ENCODE peak calls at places on chromosomes 2 and 18, in seven cellular contexts. G is GOT3, R is endothelial cell, A is aorta, P is B cell, S is NCI-H748 treated with DMSO at 0.1 percent for 48 hours, B is tibial nerve. U is an unnamed sample.

GRCh38 chr18:48859311-48860275 is 91.2 kb downstream of the SMAD7 start:
- DNase-seq in G (no peak), R (no peak), A (no peak), P (no peak), S (no peak), B (no peak), U (no peak)

GRCh38 chr18:59381949-59382348 is 22.9 kb upstream of the LMAN1 start:
- DNase-seq in G (no peak), R (no peak), A (no peak), P (no peak), S (no peak), B (no peak), U (no peak)

GRCh38 chr2:236665572-236666118 is 96.0 kb downstream of the ACKR3 start:
- DNase-seq in G (no peak), R (no peak), A (no peak), P (no peak), S (no peak), B (no peak), U (no peak)

GRCh38 chr2:72981516-72981915 is 64.2 kb downstream of the EMX1 start:
- DNase-seq in G (no peak), R (no peak), A (no peak), P (no peak), S (peak), B (no peak), U (no peak)

GRCh38 chr2:71787108-71787415 is 333.7 kb downstream of the DYSF start:
- DNase-seq in G (no peak), R (peak), A (no peak), P (no peak), S (no peak), B (no peak), U (no peak)

GRCh38 chr18:74115046-74115445 is 32.6 kb downstream of the FBXO15 start:
- DNase-seq in G (no peak), R (no peak), A (no peak), P (no peak), S (no peak), B (no peak), U (no peak)

GRCh38 chr2:106623424-106623823 is 136.3 kb downstream of the CD8B2 start:
- DNase-seq in G (no peak), R (no peak), A (no peak), P (no peak), S (no peak), B (no peak), U (no peak)

GRCh38 chr2:8848328-8849100 is 11.1 kb upstream of the KIDINS220 start:
- DNase-seq in G (no peak), R (no peak), A (no peak), P (no peak), S (no peak), B (no peak), U (no peak)

GRCh38 chr2:134745023-134745422 is 26.2 kb upstream of the TMEM163 start:
- DNase-seq in G (no peak), R (no peak), A (no peak), P (no peak), S (no peak), B (no peak), U (no peak)

GRCh38 chr2:18169787-18170175 is 291.3 kb downstream of the KCNS3 start:
- DNase-seq in G (no peak), R (no peak), A (no peak), P (no peak), S (no peak), B (no peak), U (no peak)

GRCh38 chr18:13252696-13253410 is 34.3 kb downstream of the LDLRAD4 start:
- DNase-seq in G (no peak), R (no peak), A (no peak), P (no peak), S (no peak), B (no peak), U (no peak)

GRCh38 chr18:32095156-32095555 is 3.5 kb downstream of the RNF138 start:
- DNase-seq in G (no peak), R (no peak), A (no peak), P (no peak), S (no peak), B (no peak), U (no peak)

GRCh38 chr2:240896871-240897692 is 1.1 kb upstream of the MAB21L4 start:
- DNase-seq in G (no peak), R (no peak), A (no peak), P (no peak), S (no peak), B (no peak), U (peak)

GRCh38 chr2:46071074-46071473 is 226.1 kb upstream of the EPAS1 start:
- DNase-seq in G (no peak), R (no peak), A (no peak), P (no peak), S (no peak), B (no peak), U (no peak)

GRCh38 chr2:40202798-40203400 is 249.0 kb downstream of the SLC8A1 start:
- DNase-seq in G (no peak), R (no peak), A (no peak), P (no peak), S (no peak), B (no peak), U (no peak)

GRCh38 chr2:100640329-100641114 is 77.7 kb downstream of the PDCL3 start:
- DNase-seq in G (no peak), R (no peak), A (no peak), P (no peak), S (no peak), B (no peak), U (no peak)

GRCh38 chr2:182593394-182593707 is 122.7 kb upstream of the DNAJC10 start:
- DNase-seq in G (no peak), R (no peak), A (no peak), P (no peak), S (no peak), B (no peak), U (no peak)

GRCh38 chr2:20429528-20429927 is 17.3 kb upstream of the RHOB start:
- DNase-seq in G (no peak), R (no peak), A (peak), P (peak), S (no peak), B (peak), U (no peak)

GRCh38 chr2:180227461-180227860 is 220.4 kb upstream of the CWC22 start:
- DNase-seq in G (no peak), R (no peak), A (no peak), P (no peak), S (no peak), B (no peak), U (no peak)

GRCh38 chr2:170073288-170073687 is 104.7 kb upstream of the MYO3B start:
- DNase-seq in G (no peak), R (no peak), A (peak), P (no peak), S (no peak), B (peak), U (no peak)

GRCh38 chr2:38528008-38528442 is 74.7 kb downstream of the HNRNPLL start:
- DNase-seq in G (peak), R (peak), A (peak), P (no peak), S (peak), B (no peak), U (peak)

GRCh38 chr2:48738806-48739205 is 16.7 kb downstream of the LHCGR start:
- DNase-seq in G (no peak), R (no peak), A (no peak), P (no peak), S (no peak), B (no peak), U (no peak)